ENCODE peak calls at places on chromosomes 1 and 21, in nine cellular contexts. O is gastroesophageal sphincter; V is CD8-positive, alpha-beta T cell; P is upper lobe of right lung; I is activated naive CD8-positive, alpha-beta T cell treated with anti-CD3 and anti-CD28 coated beads, Interleukin-2, amount 50 U/mL, for 24 hours; M is lower lobe of right lung; N is activated CD8-positive, alpha-beta memory T cell treated with anti-CD3 and anti-CD28 coated beads, Interleukin-2, amount 10 ng/mL, durations not matched to agents 7 days and 5 days; E is effector memory CD8-positive, alpha-beta T cell; Z is heart right ventricle. U is an unnamed sample.
A peak's percentile ranks its signal among the peaks of the same experiment; 100 is the strongest.

GRCh38 chr1:217184854-217185253 is 446.0 kb downstream of the GPATCH2 start:
- ATAC-seq in O (no peak), I (no peak), M (no peak), P (no peak), N (no peak), Z (no peak), V (no peak), E (no peak), U (no peak)

GRCh38 chr1:210129759-210130158 is 102.8 kb upstream of the SERTAD4 start:
- ATAC-seq in O (no peak), P (no peak), V (no peak), E (no peak), Z (no peak), I (peak; percentile 49), N (no peak), M (no peak), U (no peak)

GRCh38 chr1:160519542-160520435 is 3.3 kb downstream of the SLAMF6 start:
- ATAC-seq in I (peak; percentile 73), P (peak; percentile 41), N (peak; percentile 73), M (peak; percentile 37), O (no peak), Z (no peak), E (peak; percentile 63), V (peak; percentile 60), U (no peak)

GRCh38 chr1:230112782-230113181 is 45.7 kb downstream of the GALNT2 start:
- ATAC-seq in Z (no peak), N (no peak), P (no peak), I (no peak), E (no peak), O (no peak), M (no peak), V (no peak), U (no peak)

GRCh38 chr1:154796303-154796892 is 73.7 kb downstream of the KCNN3 start:
- ATAC-seq in I (no peak), E (no peak), N (no peak), V (no peak), P (no peak), M (no peak), O (no peak), Z (no peak), U (no peak)

GRCh38 chr1:88593358-88593757 is 90.7 kb upstream of the PKN2 start:
- ATAC-seq in V (no peak), I (no peak), Z (no peak), P (no peak), M (no peak), O (no peak), E (no peak), N (no peak), U (no peak)

GRCh38 chr1:205849619-205850355 is at the start of gene PM20D1:
- ATAC-seq in I (peak; percentile 90), P (peak; percentile 99), N (peak; percentile 99), O (peak; percentile 98), M (peak; percentile 99), E (peak; percentile 94), Z (peak; percentile 98), V (peak; percentile 97), U (peak; percentile 91)

GRCh38 chr1:198483645-198484044 is 56.8 kb downstream of the ATP6V1G3 start:
- ATAC-seq in O (no peak), I (no peak), P (no peak), N (no peak), M (no peak), E (no peak), Z (no peak), V (no peak), U (no peak)

GRCh38 chr1:157775101-157775870 is 1.6 kb downstream of the FCRL2 start:
- ATAC-seq in V (no peak), E (no peak), M (no peak), P (no peak), Z (no peak), I (no peak), N (no peak), O (no peak), U (no peak)

GRCh38 chr1:15090373-15090772 is 63.2 kb upstream of the TMEM51 start:
- ATAC-seq in I (no peak), M (peak; percentile 98), P (peak; percentile 96), E (no peak), V (no peak), N (no peak), Z (no peak), O (peak; percentile 51), U (peak; percentile 93)

GRCh38 chr21:31878831-31879230 is 6.0 kb downstream of the HUNK start:
- ATAC-seq in Z (no peak), P (peak; percentile 57), O (no peak), M (peak; percentile 78), I (no peak), N (no peak), E (no peak), V (no peak), U (no peak)

GRCh38 chr1:10987840-10988417 is 24.5 kb upstream of the TARDBP start:
- ATAC-seq in O (no peak), Z (no peak), M (no peak), E (no peak), N (no peak), P (no peak), I (no peak), V (no peak), U (no peak)

U was measured in esophagus mucosa.